ENCODE peak calls at places on chromosome 1, in four cellular contexts. L is pancreas, X is adrenal gland, V is foreskin fibroblast. P is an unnamed sample.

GRCh38 chr1:234778215-234779159 is 168.5 kb upstream of the IRF2BP2 start:
- DNase-seq in L (no peak), X (peak), V (no peak), P (no peak)

GRCh38 chr1:204134103-204134502 is 17.7 kb downstream of the ETNK2 start:
- DNase-seq in L (no peak), X (no peak), V (no peak), P (no peak)

GRCh38 chr1:97538113-97538512 is 382.7 kb downstream of the DPYD start:
- DNase-seq in L (no peak), X (no peak), V (no peak), P (no peak)

GRCh38 chr1:3992103-3992556 is 92.1 kb upstream of the C1orf174 start:
- DNase-seq in L (no peak), X (no peak), V (no peak), P (no peak)

GRCh38 chr1:171841931-171842723 is 829 bp downstream of the DNM3 start:
- DNase-seq in L (no peak), X (peak), V (no peak), P (no peak)

GRCh38 chr1:32351859-32352745 is 10.2 kb downstream of the FAM229A start:
- DNase-seq in L (peak), X (peak), V (no peak), P (peak)

GRCh38 chr1:203680765-203681164 is 54.1 kb downstream of the ATP2B4 start:
- DNase-seq in L (no peak), X (no peak), V (no peak), P (no peak)

GRCh38 chr1:31605908-31606427 is 11.5 kb upstream of the HCRTR1 start:
- DNase-seq in L (no peak), X (no peak), V (no peak), P (peak)

GRCh38 chr1:156707486-156708244 is 2.3 kb upstream of the CRABP2 start:
- DNase-seq in L (no peak), X (no peak), V (peak), P (no peak)

GRCh38 chr1:107138166-107138565 is 2.7 kb upstream of the NTNG1 start:
- DNase-seq in L (no peak), X (no peak), V (peak), P (no peak)

GRCh38 chr1:38941527-38942019 is at the start of gene RHBDL2:
- DNase-seq in L (peak), X (peak), V (no peak), P (peak)

GRCh38 chr1:161197560-161198205 is 1.2 kb downstream of the ADAMTS4 start:
- DNase-seq in L (no peak), X (no peak), V (no peak), P (no peak)

GRCh38 chr1:119605686-119606085 is 42.4 kb downstream of the ZNF697 start:
- DNase-seq in L (no peak), X (no peak), V (no peak), P (no peak)

GRCh38 chr1:204295666-204296065 is 64.1 kb downstream of the PLEKHA6 start:
- DNase-seq in L (no peak), X (no peak), V (no peak), P (peak)

GRCh38 chr1:219669556-219669955 is 56.7 kb upstream of the ZC3H11B start:
- DNase-seq in L (no peak), X (no peak), V (no peak), P (no peak)

GRCh38 chr1:205791568-205792180 is 16.4 kb upstream of the RAB29 start:
- DNase-seq in L (peak), X (peak), V (peak), P (peak)

GRCh38 chr1:2189459-2190425 is 4.8 kb downstream of the FAAP20 start:
- DNase-seq in L (peak), X (peak), V (peak), P (peak)

GRCh38 chr1:167737169-167737568 is 15.4 kb downstream of the MPZL1 start:
- DNase-seq in L (no peak), X (no peak), V (no peak), P (no peak)

GRCh38 chr1:211684791-211685190 is 9.4 kb upstream of the NEK2 start:
- DNase-seq in L (no peak), X (no peak), V (peak), P (no peak)

GRCh38 chr1:16243936-16244649 is 7.1 kb upstream of the CPLANE2 start:
- DNase-seq in L (peak), X (peak), V (peak), P (peak)

GRCh38 chr1:222643603-222643936 is 25.7 kb downstream of the MIA3 start:
- DNase-seq in L (no peak), X (no peak), V (peak), P (no peak)

GRCh38 chr1:62361426-62361825 is 42.2 kb upstream of the KANK4 start:
- DNase-seq in L (peak), X (no peak), V (no peak), P (no peak)

GRCh38 chr1:55147504-55147903 is 67.7 kb downstream of the USP24 start:
- DNase-seq in L (no peak), X (no peak), V (no peak), P (no peak)

GRCh38 chr1:115530407-115530806 is 111.4 kb upstream of the VANGL1 start:
- DNase-seq in L (no peak), X (no peak), V (peak), P (no peak)

GRCh38 chr1:87325982-87326738 is 2.5 kb upstream of the LMO4 start:
- DNase-seq in L (peak), X (peak), V (no peak), P (peak)

GRCh38 chr1:156836041-156836654 is 19.5 kb upstream of the SH2D2A start:
- DNase-seq in L (no peak), X (no peak), V (no peak), P (no peak)

GRCh38 chr1:19483261-19483660 is 2.1 kb downstream of the CAPZB start:
- DNase-seq in L (no peak), X (no peak), V (no peak), P (no peak)

GRCh38 chr1:183604048-183604808 is 14.0 kb upstream of the NCF2 start:
- DNase-seq in L (peak), X (no peak), V (peak), P (peak)

GRCh38 chr1:154714638-154715037 is 106.7 kb upstream of the ADAR start:
- DNase-seq in L (no peak), X (no peak), V (peak), P (peak)

GRCh38 chr1:48471103-48471502 is 901 bp downstream of the SPATA6 start:
- DNase-seq in L (no peak), X (no peak), V (no peak), P (no peak)

GRCh38 chr1:90591970-90592356 is 125.1 kb downstream of the BARHL2 start:
- DNase-seq in L (no peak), X (no peak), V (no peak), P (no peak)

GRCh38 chr1:116911166-116911553 is 1.4 kb downstream of the PTGFRN start:
- DNase-seq in L (no peak), X (no peak), V (no peak), P (no peak)

GRCh38 chr1:1985375-1986050 is 18.1 kb downstream of the CFAP74 start:
- DNase-seq in L (no peak), X (no peak), V (no peak), P (no peak)

GRCh38 chr1:239835946-239836345 is 255.7 kb upstream of the FMN2 start:
- DNase-seq in L (no peak), X (no peak), V (no peak), P (no peak)

GRCh38 chr1:151715726-151716404 is 738 bp downstream of the CELF3 start:
- DNase-seq in L (no peak), X (no peak), V (no peak), P (no peak)

GRCh38 chr1:23751050-23751814 is 8.0 kb downstream of the ELOA start:
- DNase-seq in L (peak), X (peak), V (peak), P (peak)

GRCh38 chr1:26285366-26286063 is 5.6 kb downstream of the SH3BGRL3 start:
- DNase-seq in L (no peak), X (no peak), V (no peak), P (no peak)
- TF ChIP-seq CTCF in L (no peak), X (no peak), V (peak), P (no peak)

DNA sequence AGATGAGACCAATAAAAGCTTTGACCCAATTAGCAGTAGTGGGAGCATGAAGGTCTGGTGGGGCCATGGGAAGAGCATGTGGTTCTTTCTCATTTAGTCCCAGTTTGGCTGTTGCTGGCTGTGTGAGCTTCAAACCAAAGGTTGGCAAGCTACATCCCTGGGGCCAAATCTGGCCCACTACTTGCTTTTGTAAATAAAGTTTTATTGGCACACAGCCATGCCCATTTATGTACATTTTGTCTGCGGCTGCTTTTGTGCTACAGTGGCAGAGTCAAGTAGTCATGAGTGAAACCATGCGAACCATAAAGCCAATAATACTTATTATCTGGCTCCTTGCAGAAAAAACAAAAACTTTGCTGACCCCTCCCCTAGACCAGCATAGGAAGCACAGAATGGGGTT is 196.9 kb downstream of the PRDM2 start:
- DNase-seq in L (no peak), X (no peak), V (no peak), P (no peak)
- TF ChIP-seq CTCF in L (no peak), X (no peak), V (no peak), P (no peak)

DNA sequence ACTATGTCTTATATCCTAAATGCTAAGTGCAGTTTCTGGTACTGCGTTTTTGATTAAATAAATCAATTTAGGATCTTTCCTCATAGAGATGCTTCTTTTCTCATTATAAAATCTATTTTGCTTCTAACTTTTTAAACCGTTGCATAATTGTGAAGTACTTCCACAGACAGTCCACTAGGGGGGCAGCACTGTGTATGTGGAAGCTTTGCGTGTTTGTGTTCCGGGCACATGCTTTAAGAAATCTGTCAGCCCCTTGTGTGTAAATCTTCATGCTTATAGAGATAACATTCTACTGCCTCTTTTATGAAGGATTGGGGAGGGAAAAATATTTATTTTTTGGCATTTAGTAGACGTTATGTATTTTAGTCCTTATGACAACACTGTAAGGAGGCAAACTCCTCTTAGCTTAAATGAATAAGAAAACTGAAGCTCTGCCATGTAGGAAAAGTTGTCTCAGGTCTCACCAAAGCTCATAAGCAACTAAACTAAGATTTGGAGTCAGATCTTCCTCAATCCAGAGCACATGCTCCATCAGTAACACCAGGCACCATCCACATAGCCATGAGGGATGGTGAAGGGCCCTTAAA is 157.3 kb upstream of the PTGFR start:
- DNase-seq in L (no peak), X (peak), V (no peak), P (no peak)
- TF ChIP-seq CTCF in L (peak), X (peak), V (peak), P (peak)

GRCh38 chr1:177432897-177433296 is 262.1 kb downstream of the BRINP2 start:
- DNase-seq in L (no peak), X (no peak), V (no peak), P (no peak)
- TF ChIP-seq CTCF in L (no peak), X (no peak), V (peak), P (no peak)

GRCh38 chr1:226181996-226182714 is 4.4 kb downstream of the ACBD3 start:
- DNase-seq in L (peak), X (peak), V (peak), P (peak)
- TF ChIP-seq CTCF in L (peak), X (peak), V (peak), P (no peak)

GRCh38 chr1:40476924-40477679 is at the start of gene ZFP69:
- DNase-seq in L (peak), X (peak), V (peak), P (peak)
- TF ChIP-seq CTCF in L (no peak), X (no peak), V (no peak), P (no peak)